ENCODE peak calls at places on chromosomes 7 and 10, in five cellular contexts. W, U, N, Z and R are unnamed samples.

GRCh38 chr10:105837951-105838350 is 1196.9 kb downstream of the SORCS3 start:
- DNase-seq in U (peak; percentile 1), W (no peak), Z (no peak), N (no peak), R (no peak)

GRCh38 chr10:76869931-76870330 is 767.7 kb downstream of the KCNMA1 start:
- DNase-seq in Z (no peak), W (no peak), N (no peak), U (no peak), R (no peak)

GRCh38 chr7:65307651-65308299 is 65.9 kb upstream of the ZNF92 start:
- DNase-seq in W (peak; percentile 75), Z (peak; percentile 66), N (peak; percentile 47), U (peak; percentile 62), R (peak; percentile 71)

GRCh38 chr10:80185522-80186299 is 19.6 kb downstream of the ANXA11 start:
- DNase-seq in N (no peak), U (no peak), W (no peak), Z (no peak), R (no peak)

GRCh38 chr7:112510032-112510742 is 29.4 kb downstream of the LSMEM1 start:
- DNase-seq in W (no peak), Z (peak; percentile 80), U (peak; percentile 36), N (no peak), R (no peak)

GRCh38 chr7:1959305-1959704 is 273.4 kb downstream of the MAD1L1 start:
- DNase-seq in N (no peak), W (no peak), U (no peak), Z (no peak), R (no peak)

GRCh38 chr10:89207181-89207800 is at the start of gene CH25H:
- DNase-seq in U (peak; percentile 83), N (no peak), W (peak; percentile 77), Z (peak; percentile 74), R (peak; percentile 63)

GRCh38 chr10:132395704-132396494 is 1.1 kb upstream of the PWWP2B start:
- DNase-seq in U (peak; percentile 67), N (no peak), Z (no peak), W (peak; percentile 78), R (no peak)

GRCh38 chr7:85529197-85529596 is 342.3 kb upstream of the SEMA3D start:
- DNase-seq in N (no peak), Z (peak; percentile 44), U (peak; percentile 50), W (no peak), R (no peak)

GRCh38 chr7:32299133-32299702 is 191.0 kb downstream of the LSM5 start:
- DNase-seq in U (peak; percentile 1), W (peak; percentile 73), N (no peak), Z (no peak), R (peak; percentile 32)

GRCh38 chr10:114306116-114306973 is 67.3 kb downstream of the VWA2 start:
- DNase-seq in W (no peak), U (peak; percentile 98), N (no peak), Z (peak; percentile 94), R (no peak)

GRCh38 chr10:52353210-52353609 is 39.1 kb downstream of the DKK1 start:
- DNase-seq in W (no peak), Z (no peak), U (no peak), N (no peak), R (no peak)

GRCh38 chr10:70311698-70312097 is 27.9 kb upstream of the NPFFR1 start:
- DNase-seq in W (no peak), U (no peak), N (no peak), Z (no peak), R (no peak)

GRCh38 chr7:144676492-144676891 is 159.4 kb downstream of the TPK1 start:
- DNase-seq in N (no peak), Z (no peak), W (no peak), U (no peak), R (no peak)

GRCh38 chr7:37342665-37343471 is 105.8 kb downstream of the ELMO1 start:
- DNase-seq in W (no peak), U (no peak), Z (no peak), N (no peak), R (no peak)

GRCh38 chr7:85222522-85222921 is 35.7 kb upstream of the SEMA3D start:
- DNase-seq in W (no peak), N (no peak), Z (peak; percentile 6), U (peak; percentile 2), R (no peak)

GRCh38 chr10:24382045-24382444 is 173.1 kb downstream of the KIAA1217 start:
- DNase-seq in U (no peak), N (no peak), W (no peak), Z (no peak), R (no peak)

GRCh38 chr7:7157177-7157886 is 25.0 kb upstream of the C1GALT1 start:
- DNase-seq in N (no peak), Z (peak; percentile 58), W (no peak), U (peak; percentile 22), R (no peak)

GRCh38 chr7:1122832-1123501 is 35.1 kb downstream of the GPER1 start:
- DNase-seq in W (no peak), Z (no peak), U (no peak), N (no peak), R (no peak)

GRCh38 chr7:122845286-122845685 is 41.0 kb downstream of the CADPS2 start:
- DNase-seq in N (no peak), W (no peak), U (no peak), Z (no peak), R (no peak)

GRCh38 chr10:44713307-44713706 is 197.8 kb upstream of the TMEM72 start:
- DNase-seq in Z (no peak), W (no peak), U (no peak), N (no peak), R (no peak)

GRCh38 chr7:14892961-14893360 is 9.6 kb downstream of the DGKB start:
- DNase-seq in U (no peak), W (no peak), N (no peak), Z (no peak), R (no peak)

GRCh38 chr7:32275216-32275979 is 205.2 kb upstream of the PDE1C start:
- DNase-seq in N (no peak), Z (no peak), U (no peak), W (no peak), R (no peak)

GRCh38 chr7:19852192-19852591 is 78.8 kb upstream of the TMEM196 start:
- DNase-seq in W (no peak), N (no peak), U (no peak), Z (no peak), R (no peak)

GRCh38 chr7:128081351-128081750 is 50.1 kb upstream of the LRRC4 start:
- DNase-seq in W (no peak), N (no peak), U (no peak), Z (no peak), R (no peak)

GRCh38 chr7:63067897-63068585 is 930.6 kb upstream of the ZNF722 start:
- DNase-seq in Z (no peak), W (no peak), U (no peak), N (no peak), R (no peak)

GRCh38 chr7:15685358-15686181 is 913 bp downstream of the MEOX2 start:
- DNase-seq in W (peak; percentile 71), Z (peak; percentile 34), U (peak; percentile 54), N (no peak), R (peak; percentile 26)

GRCh38 chr7:83439021-83439420 is 209.9 kb downstream of the SEMA3E start:
- DNase-seq in W (no peak), N (no peak), U (no peak), Z (no peak), R (no peak)

GRCh38 chr10:132654708-132655661 is 117.4 kb downstream of the INPP5A start:
- DNase-seq in U (peak; percentile 58), W (peak; percentile 79), Z (peak; percentile 55), N (peak; percentile 39), R (peak; percentile 61)

GRCh38 chr10:69497235-69497561 is 45.9 kb downstream of the TSPAN15 start:
- DNase-seq in N (no peak), W (no peak), Z (no peak), U (no peak), R (no peak)

GRCh38 chr10:93189959-93190358 is 116.3 kb downstream of the CYP26A1 start:
- DNase-seq in U (no peak), Z (no peak), N (no peak), W (no peak), R (no peak)

GRCh38 chr7:128235469-128235868 is 5.6 kb upstream of the LEP start:
- DNase-seq in N (no peak), Z (no peak), W (no peak), U (no peak), R (no peak)

GRCh38 chr10:120131183-120131582 is 238.7 kb downstream of the SEC23IP start:
- DNase-seq in W (peak; percentile 68), N (peak; percentile 29), U (no peak), Z (no peak), R (peak; percentile 71)

GRCh38 chr7:66920769-66921395 is at the start of gene TMEM248:
- DNase-seq in Z (peak; percentile 77), N (no peak), W (peak; percentile 72), U (peak; percentile 89), R (peak; percentile 74)

GRCh38 chr10:118840071-118840775 is 85.5 kb upstream of the CACUL1 start:
- DNase-seq in N (no peak), Z (no peak), W (no peak), U (no peak), R (no peak)

GRCh38 chr10:14450041-14450491 is 119.3 kb upstream of the FRMD4A start:
- DNase-seq in Z (peak; percentile 65), N (no peak), U (peak; percentile 26), W (no peak), R (no peak)
- H2AFZ ChIP-seq in Z (peak overlapping the region; percentile 77), N (no peak overlapping the region), U (no peak overlapping the region), W (no peak overlapping the region), R (no peak overlapping the region)

GRCh38 chr10:3992374-3993178 is 207.6 kb upstream of the KLF6 start:
- DNase-seq in W (no peak), N (no peak), Z (no peak), U (no peak), R (peak; percentile 20)
- H2BK5ac ChIP-seq in W (no peak overlapping the region), N (no peak overlapping the region), Z (no peak overlapping the region), U (no peak overlapping the region), R (no peak overlapping the region)

GRCh38 chr10:28691187-28691694 is 13.9 kb downstream of the BAMBI start:
- DNase-seq in U (no peak), N (no peak), W (no peak), Z (no peak), R (no peak)
- H2BK15ac ChIP-seq in U (no peak overlapping the region), N (no peak overlapping the region), W (no peak overlapping the region), Z (no peak overlapping the region), R (no peak overlapping the region)

GRCh38 chr10:95268438-95268837 is 22.4 kb downstream of the PDLIM1 start:
- DNase-seq in Z (peak; percentile 60), N (no peak), U (peak; percentile 93), W (no peak), R (no peak)

GRCh38 chr10:95265572-95265971 is 25.2 kb downstream of the PDLIM1 start:
- DNase-seq in Z (no peak), U (no peak), W (no peak), N (no peak), R (no peak)

GRCh38 chr10:95264227-95265051 is 26.4 kb downstream of the PDLIM1 start:
- DNase-seq in N (peak; percentile 57), W (peak; percentile 73), U (no peak), Z (no peak), R (no peak)

GRCh38 chr10:95267261-95267660 is 23.5 kb downstream of the PDLIM1 start:
- DNase-seq in W (no peak), Z (no peak), N (no peak), U (no peak), R (no peak)

DNA sequence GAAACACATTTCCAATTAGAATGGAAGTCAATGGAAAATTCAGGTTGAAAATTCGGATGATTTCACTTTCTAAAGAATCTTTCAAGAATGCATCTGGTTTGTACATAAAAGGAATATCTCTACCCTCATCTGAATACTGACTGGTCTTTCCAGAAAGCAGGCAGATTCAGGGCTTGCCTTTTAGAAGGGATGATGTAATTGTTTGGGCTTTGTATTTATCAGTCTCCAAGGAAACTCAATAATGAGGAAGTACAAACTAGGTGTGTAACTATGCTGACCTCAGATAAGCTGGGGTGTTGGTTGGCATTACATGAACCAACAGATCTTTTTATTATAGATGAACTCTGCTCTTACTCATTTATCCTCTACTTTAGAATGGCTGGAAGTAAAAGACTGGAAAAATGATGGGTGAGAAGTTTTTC is 24.1 kb downstream of the PDLIM1 start:
- DNase-seq in U (peak; percentile 97), W (no peak), Z (peak; percentile 88), N (no peak), R (peak; percentile 56)
- H2AFZ ChIP-seq in U (no peak overlapping the region), W (no peak overlapping the region), Z (no peak overlapping the region), N (no peak overlapping the region), R (peak overlapping the region; percentile 23)